ENCODE peak calls at places on chromosomes 5 and 9, in ten cellular contexts. One of them, this sample, is unnamed.

GRCh38 chr5:22889714-22890113 is 36.6 kb upstream of the CDH12 start:
- DNase-seq in NCI-H1417 treated with DMSO at 0.1 percent for 48 hours: peak; percentile 62
- DNase-seq in activated T-helper 9 cell treated with anti-CD3 and anti-CD28 coated beads, Interleukin-2, amount 50 U/mL, for 16 hours: no peak
- DNase-seq in NCI-H1105: no peak
- DNase-seq in stimulated activated CD4-positive, alpha-beta T cell treated with anti-CD3 and anti-CD28 coated beads, Interleukin-12 subunit alpha, Interleukin-12 subunit beta, amount 100 ng/mL, for 48 hours: no peak
- DNase-seq in HFFc6: no peak
- DNase-seq in aorta: no peak
- DNase-seq in HuH-7.5: no peak
- DNase-seq in LoVo: no peak
- DNase-seq in endodermal cell: no peak
- DNase-seq in this sample: no peak

GRCh38 chr5:1685076-1685475 is 114.6 kb downstream of the MRPL36 start:
- DNase-seq in HuH-7.5: no peak
- DNase-seq in NCI-H1105: no peak
- DNase-seq in stimulated activated CD4-positive, alpha-beta T cell treated with anti-CD3 and anti-CD28 coated beads, Interleukin-12 subunit alpha, Interleukin-12 subunit beta, amount 100 ng/mL, for 48 hours: no peak
- DNase-seq in LoVo: no peak
- DNase-seq in NCI-H1417 treated with DMSO at 0.1 percent for 48 hours: no peak
- DNase-seq in activated T-helper 9 cell treated with anti-CD3 and anti-CD28 coated beads, Interleukin-2, amount 50 U/mL, for 16 hours: no peak
- DNase-seq in HFFc6: no peak
- DNase-seq in endodermal cell: no peak
- DNase-seq in aorta: no peak
- DNase-seq in this sample: no peak

GRCh38 chr5:178428341-178429155 is 161.6 kb downstream of the COL23A1 start:
- DNase-seq in NCI-H1417 treated with DMSO at 0.1 percent for 48 hours: no peak
- DNase-seq in HFFc6: no peak
- DNase-seq in stimulated activated CD4-positive, alpha-beta T cell treated with anti-CD3 and anti-CD28 coated beads, Interleukin-12 subunit alpha, Interleukin-12 subunit beta, amount 100 ng/mL, for 48 hours: no peak
- DNase-seq in endodermal cell: no peak
- DNase-seq in NCI-H1105: no peak
- DNase-seq in activated T-helper 9 cell treated with anti-CD3 and anti-CD28 coated beads, Interleukin-2, amount 50 U/mL, for 16 hours: no peak
- DNase-seq in HuH-7.5: no peak
- DNase-seq in aorta: peak; percentile 38
- DNase-seq in LoVo: no peak
- DNase-seq in this sample: no peak

GRCh38 chr9:18569941-18570630 is 96.1 kb downstream of the ADAMTSL1 start:
- DNase-seq in activated T-helper 9 cell treated with anti-CD3 and anti-CD28 coated beads, Interleukin-2, amount 50 U/mL, for 16 hours: no peak
- DNase-seq in HuH-7.5: no peak
- DNase-seq in aorta: no peak
- DNase-seq in NCI-H1417 treated with DMSO at 0.1 percent for 48 hours: no peak
- DNase-seq in HFFc6: no peak
- DNase-seq in LoVo: no peak
- DNase-seq in endodermal cell: no peak
- DNase-seq in stimulated activated CD4-positive, alpha-beta T cell treated with anti-CD3 and anti-CD28 coated beads, Interleukin-12 subunit alpha, Interleukin-12 subunit beta, amount 100 ng/mL, for 48 hours: no peak
- DNase-seq in NCI-H1105: no peak
- DNase-seq in this sample: no peak

GRCh38 chr5:117487556-117487955 is 912.9 kb upstream of the SEMA6A start:
- DNase-seq in NCI-H1105: no peak
- DNase-seq in LoVo: no peak
- DNase-seq in activated T-helper 9 cell treated with anti-CD3 and anti-CD28 coated beads, Interleukin-2, amount 50 U/mL, for 16 hours: no peak
- DNase-seq in HuH-7.5: no peak
- DNase-seq in stimulated activated CD4-positive, alpha-beta T cell treated with anti-CD3 and anti-CD28 coated beads, Interleukin-12 subunit alpha, Interleukin-12 subunit beta, amount 100 ng/mL, for 48 hours: no peak
- DNase-seq in aorta: no peak
- DNase-seq in NCI-H1417 treated with DMSO at 0.1 percent for 48 hours: no peak
- DNase-seq in HFFc6: no peak
- DNase-seq in endodermal cell: no peak
- DNase-seq in this sample: no peak

GRCh38 chr9:134644715-134645606 is 3.4 kb downstream of the COL5A1 start:
- DNase-seq in HFFc6: peak; percentile 99
- DNase-seq in NCI-H1417 treated with DMSO at 0.1 percent for 48 hours: no peak
- DNase-seq in HuH-7.5: no peak
- DNase-seq in endodermal cell: no peak
- DNase-seq in aorta: peak; percentile 89
- DNase-seq in activated T-helper 9 cell treated with anti-CD3 and anti-CD28 coated beads, Interleukin-2, amount 50 U/mL, for 16 hours: no peak
- DNase-seq in LoVo: no peak
- DNase-seq in stimulated activated CD4-positive, alpha-beta T cell treated with anti-CD3 and anti-CD28 coated beads, Interleukin-12 subunit alpha, Interleukin-12 subunit beta, amount 100 ng/mL, for 48 hours: no peak
- DNase-seq in NCI-H1105: no peak
- DNase-seq in this sample: peak; percentile 51

GRCh38 chr5:148730955-148731898 is 76.9 kb upstream of the HTR4 start:
- DNase-seq in aorta: peak; percentile 79
- DNase-seq in LoVo: peak; percentile 92
- DNase-seq in endodermal cell: peak; percentile 85
- DNase-seq in NCI-H1105: peak; percentile 40
- DNase-seq in HFFc6: peak; percentile 88
- DNase-seq in NCI-H1417 treated with DMSO at 0.1 percent for 48 hours: peak; percentile 60
- DNase-seq in stimulated activated CD4-positive, alpha-beta T cell treated with anti-CD3 and anti-CD28 coated beads, Interleukin-12 subunit alpha, Interleukin-12 subunit beta, amount 100 ng/mL, for 48 hours: peak; percentile 77
- DNase-seq in HuH-7.5: no peak
- DNase-seq in activated T-helper 9 cell treated with anti-CD3 and anti-CD28 coated beads, Interleukin-2, amount 50 U/mL, for 16 hours: peak; percentile 39
- DNase-seq in this sample: peak; percentile 82

GRCh38 chr5:105034335-105034734 is 1471.7 kb upstream of the NUDT12 start:
- DNase-seq in NCI-H1417 treated with DMSO at 0.1 percent for 48 hours: no peak
- DNase-seq in LoVo: no peak
- DNase-seq in endodermal cell: no peak
- DNase-seq in activated T-helper 9 cell treated with anti-CD3 and anti-CD28 coated beads, Interleukin-2, amount 50 U/mL, for 16 hours: no peak
- DNase-seq in aorta: no peak
- DNase-seq in HFFc6: no peak
- DNase-seq in stimulated activated CD4-positive, alpha-beta T cell treated with anti-CD3 and anti-CD28 coated beads, Interleukin-12 subunit alpha, Interleukin-12 subunit beta, amount 100 ng/mL, for 48 hours: no peak
- DNase-seq in NCI-H1105: no peak
- DNase-seq in HuH-7.5: no peak
- DNase-seq in this sample: no peak

GRCh38 chr5:145236966-145237365 is 598.2 kb downstream of the PRELID2 start:
- DNase-seq in LoVo: no peak
- DNase-seq in HuH-7.5: no peak
- DNase-seq in HFFc6: peak; percentile 41
- DNase-seq in activated T-helper 9 cell treated with anti-CD3 and anti-CD28 coated beads, Interleukin-2, amount 50 U/mL, for 16 hours: no peak
- DNase-seq in aorta: no peak
- DNase-seq in NCI-H1417 treated with DMSO at 0.1 percent for 48 hours: no peak
- DNase-seq in stimulated activated CD4-positive, alpha-beta T cell treated with anti-CD3 and anti-CD28 coated beads, Interleukin-12 subunit alpha, Interleukin-12 subunit beta, amount 100 ng/mL, for 48 hours: no peak
- DNase-seq in endodermal cell: no peak
- DNase-seq in NCI-H1105: no peak
- DNase-seq in this sample: no peak